ENCODE peak calls at places on chromosomes 6 and 20, in five cellular contexts. V is astrocyte, L is GM20000, A is ACHN, Q is globus pallidus. I is an unnamed sample.

GRCh38 chr6:152271681-152272464 is 365.3 kb downstream of the SYNE1 start:
- DNase-seq in V (peak; percentile 92), L (peak; percentile 11), A (no peak), Q (peak; percentile 26), I (peak; percentile 79)

GRCh38 chr20:34171640-34172039 is 59.6 kb upstream of the EIF2S2 start:
- DNase-seq in V (no peak), L (no peak), A (no peak), Q (no peak), I (no peak)

GRCh38 chr20:14948416-14948815 is 611.0 kb upstream of the FLRT3 start:
- DNase-seq in V (no peak), L (no peak), A (peak; percentile 14), Q (peak; percentile 2), I (no peak)

GRCh38 chr20:57073402-57073801 is 193.0 kb downstream of the BMP7 start:
- DNase-seq in V (no peak), L (no peak), A (no peak), Q (no peak), I (no peak)

GRCh38 chr6:46876126-46876525 is 45.6 kb downstream of the ADGRF5 start:
- DNase-seq in V (peak; percentile 99), L (no peak), A (no peak), Q (no peak), I (peak; percentile 47)

GRCh38 chr6:119445666-119446622 is 96.4 kb upstream of the MAN1A1 start:
- DNase-seq in V (peak; percentile 81), L (peak; percentile 30), A (no peak), Q (peak; percentile 58), I (peak; percentile 53)

GRCh38 chr6:170075659-170076223 is 215.1 kb downstream of the DLL1 start:
- DNase-seq in V (no peak), L (no peak), A (no peak), Q (no peak), I (no peak)

GRCh38 chr6:20404641-20405032 is 3.0 kb downstream of the E2F3 start:
- DNase-seq in V (peak; percentile 64), L (peak; percentile 56), A (peak; percentile 79), Q (peak; percentile 5), I (peak; percentile 68)

GRCh38 chr6:37489697-37490336 is 9.9 kb downstream of the CCDC167 start:
- DNase-seq in V (no peak), L (no peak), A (no peak), Q (no peak), I (no peak)

GRCh38 chr6:163655217-163656121 is 241.0 kb downstream of the QKI start:
- DNase-seq in V (no peak), L (no peak), A (no peak), Q (no peak), I (no peak)

GRCh38 chr20:19783966-19784401 is 25.9 kb downstream of the RIN2 start:
- DNase-seq in V (peak; percentile 87), L (no peak), A (peak; percentile 10), Q (no peak), I (peak; percentile 52)

GRCh38 chr6:157822221-157823000 is 635 bp upstream of the SNX9 start:
- DNase-seq in V (no peak), L (no peak), A (no peak), Q (peak; percentile 19), I (no peak)

GRCh38 chr6:549901-550300 is 107.0 kb downstream of the HUS1B start:
- DNase-seq in V (no peak), L (no peak), A (no peak), Q (no peak), I (no peak)

GRCh38 chr6:55980627-55981211 is 105.3 kb upstream of the BMP5 start:
- DNase-seq in V (peak; percentile 6), L (peak; percentile 22), A (peak; percentile 57), Q (peak; percentile 6), I (peak; percentile 75)

GRCh38 chr6:6584310-6585002 is 4.1 kb upstream of the LY86 start:
- DNase-seq in V (no peak), L (no peak), A (no peak), Q (no peak), I (no peak)

GRCh38 chr6:4914412-4915159 is 89.3 kb downstream of the RPP40 start:
- DNase-seq in V (peak; percentile 48), L (no peak), A (no peak), Q (no peak), I (peak; percentile 75)

GRCh38 chr6:40542175-40542764 is 44.9 kb downstream of the LRFN2 start:
- DNase-seq in V (no peak), L (no peak), A (no peak), Q (no peak), I (no peak)

GRCh38 chr20:24808616-24809015 is 140.5 kb upstream of the CST7 start:
- DNase-seq in V (no peak), L (no peak), A (no peak), Q (no peak), I (no peak)

GRCh38 chr6:14265049-14266021 is 147.8 kb downstream of the CD83 start:
- DNase-seq in V (no peak), L (no peak), A (no peak), Q (no peak), I (no peak)

GRCh38 chr6:50832912-50833311 is 14.2 kb downstream of the TFAP2B start:
- DNase-seq in V (no peak), L (no peak), A (no peak), Q (no peak), I (no peak)

GRCh38 chr6:43219814-43220213 is 9.5 kb downstream of the DNPH1 start:
- DNase-seq in V (no peak), L (no peak), A (no peak), Q (no peak), I (no peak)

GRCh38 chr6:28657367-28657755 is 131.7 kb downstream of the GPX5 start:
- DNase-seq in V (no peak), L (no peak), A (no peak), Q (no peak), I (peak; percentile 2)

GRCh38 chr20:35972445-35972844 is 4.1 kb downstream of the CNBD2 start:
- DNase-seq in V (no peak), L (no peak), A (no peak), Q (no peak), I (no peak)